ENCODE peak calls at places on chromosomes 1 and 21, in eight cellular contexts. W is RWPE1; R is effector memory CD8-positive, alpha-beta T cell; G is germinal center; V is posterior cingulate gyrus; F is activated CD4-positive, alpha-beta T cell treated with anti-CD3 and anti-CD28 coated beads for 48 hours; E is EL; C is stimulated activated CD4-positive, alpha-beta T cell treated with anti-CD3 and anti-CD28 coated beads, Interleukin-12 subunit alpha, Interleukin-12 subunit beta, amount 100 ng/mL, for 48 hours. P is an unnamed sample.

GRCh38 chr1:99465176-99465900 is 180.6 kb upstream of the PALMD start:
- DNase-seq in C (no peak), G (no peak), E (peak; percentile 96), F (no peak), W (no peak), V (no peak), R (no peak), P (no peak)

GRCh38 chr1:58584082-58584895 is 7.2 kb upstream of the TACSTD2 start:
- DNase-seq in F (peak; percentile 21), C (no peak), V (peak; percentile 88), W (peak; percentile 92), R (no peak), E (peak; percentile 98), G (no peak), P (no peak)

GRCh38 chr21:31576428-31576827 is 83.1 kb upstream of the SOD1 start:
- DNase-seq in G (no peak), W (peak; percentile 20), E (no peak), C (no peak), R (no peak), V (no peak), F (no peak), P (no peak)

GRCh38 chr1:48931571-48932251 is 155.0 kb upstream of the BEND5 start:
- DNase-seq in E (peak; percentile 11), R (no peak), F (no peak), W (no peak), V (no peak), G (no peak), C (no peak), P (no peak)

GRCh38 chr1:158830904-158831507 is at the start of gene MNDA:
- DNase-seq in W (no peak), E (no peak), C (no peak), R (no peak), V (no peak), G (peak; percentile 4), F (no peak), P (no peak)

GRCh38 chr1:215665212-215665611 is 98.1 kb downstream of the KCTD3 start:
- DNase-seq in V (no peak), G (no peak), R (no peak), C (no peak), E (peak; percentile 92), F (peak; percentile 36), W (no peak), P (no peak)

GRCh38 chr1:71093938-71094337 is 13.1 kb upstream of the ZRANB2 start:
- DNase-seq in G (no peak), R (no peak), F (no peak), C (no peak), E (peak; percentile 16), W (peak; percentile 29), V (no peak), P (no peak)

GRCh38 chr1:169148472-169149252 is 42.2 kb downstream of the ATP1B1 start:
- DNase-seq in C (no peak), F (no peak), R (no peak), G (no peak), E (no peak), V (no peak), W (no peak), P (no peak)

GRCh38 chr1:226809785-226810571 is 60.4 kb upstream of the PSEN2 start:
- DNase-seq in C (no peak), V (no peak), F (no peak), E (peak; percentile 81), W (no peak), R (no peak), G (no peak), P (no peak)

GRCh38 chr1:46451948-46452930 is 37.4 kb upstream of the DMBX1 start:
- DNase-seq in G (no peak), W (no peak), F (no peak), E (no peak), R (no peak), C (no peak), V (peak; percentile 27), P (no peak)

GRCh38 chr1:192545781-192546521 is 29.6 kb upstream of the RGS1 start:
- DNase-seq in V (no peak), E (no peak), R (no peak), C (no peak), W (no peak), F (no peak), G (peak; percentile 39), P (no peak)

GRCh38 chr1:9601942-9602793 is 13.5 kb downstream of the TMEM201 start:
- DNase-seq in V (peak; percentile 81), F (no peak), E (no peak), G (no peak), W (no peak), R (no peak), C (no peak), P (no peak)

GRCh38 chr1:94193128-94193527 is 44.3 kb downstream of the ARHGAP29 start:
- DNase-seq in F (no peak), E (no peak), C (no peak), R (no peak), G (no peak), V (no peak), W (no peak), P (no peak)

GRCh38 chr1:179369751-179370341 is 4.1 kb downstream of the AXDND1 start:
- DNase-seq in E (peak; percentile 67), W (peak; percentile 70), C (no peak), R (peak; percentile 45), V (peak; percentile 69), G (peak; percentile 63), F (peak; percentile 19), P (no peak)

GRCh38 chr1:186404454-186405051 is 28.9 kb downstream of the ODR4 start:
- DNase-seq in G (peak; percentile 35), V (no peak), C (no peak), F (no peak), R (no peak), W (peak; percentile 10), E (peak; percentile 49), P (no peak)

GRCh38 chr1:85611856-85612255 is 31.3 kb downstream of the CCN1 start:
- DNase-seq in E (peak; percentile 100), G (no peak), R (no peak), W (peak; percentile 95), V (no peak), C (no peak), F (no peak), P (no peak)

GRCh38 chr1:231665046-231665445 is 38.5 kb downstream of the DISC1 start:
- DNase-seq in C (no peak), V (no peak), F (no peak), E (no peak), W (no peak), G (no peak), R (no peak), P (no peak)

P was measured in activated gamma-delta T cell.